ENCODE peak calls at places on chromosomes 6 and 20, in seven cellular contexts. S is cardiac fibroblast; I is AG10803; J is naive thymus-derived CD4-positive, alpha-beta T cell; U is HCT116; M is neuronal stem cell; A is fibroblast of the aortic adventitia. T is an unnamed sample.

GRCh38 chr6:88964509-88964908 is 1.1 kb upstream of the RNGTT start:
- DNase-seq in J (no peak), M (no peak), A (no peak), U (no peak), S (no peak), I (no peak), T (no peak)

GRCh38 chr6:4670295-4670694 is 105.9 kb upstream of the CDYL start:
- DNase-seq in M (no peak), A (no peak), U (no peak), I (no peak), S (no peak), J (no peak), T (no peak)

GRCh38 chr6:142297996-142298753 is 3.6 kb upstream of the ADGRG6 start:
- DNase-seq in S (peak), A (peak), M (no peak), U (no peak), J (no peak), I (peak), T (peak)

GRCh38 chr6:132961122-132961521 is 146.8 kb downstream of the RPS12 start:
- DNase-seq in A (peak), S (peak), M (no peak), U (no peak), J (no peak), I (peak), T (peak)

GRCh38 chr6:32244946-32245398 is 21.1 kb upstream of the NOTCH4 start:
- DNase-seq in U (peak), A (peak), S (peak), I (peak), M (peak), J (peak), T (peak)

GRCh38 chr6:28985396-28986164 is 19.5 kb downstream of the ZNF311 start:
- DNase-seq in S (peak), J (no peak), A (peak), M (peak), I (peak), U (peak), T (peak)

GRCh38 chr6:12866422-12867029 is 150.0 kb downstream of the PHACTR1 start:
- DNase-seq in M (no peak), A (no peak), J (no peak), U (no peak), S (no peak), I (no peak), T (no peak)

GRCh38 chr6:112502348-112503130 is 155.4 kb downstream of the RFPL4B start:
- DNase-seq in U (no peak), M (no peak), I (peak), S (peak), A (peak), J (no peak), T (no peak)

GRCh38 chr20:42652261-42652660 is 537.4 kb downstream of the PTPRT start:
- DNase-seq in J (no peak), U (no peak), A (no peak), I (peak), M (no peak), S (no peak), T (no peak)

GRCh38 chr6:92559002-92559401 is 860.4 kb downstream of the EPHA7 start:
- DNase-seq in U (no peak), A (no peak), J (no peak), I (peak), S (no peak), M (no peak), T (no peak)

GRCh38 chr6:53484409-53485280 is 60.3 kb downstream of the GCLC start:
- DNase-seq in U (peak), S (peak), J (peak), M (peak), I (peak), A (peak), T (no peak)

GRCh38 chr6:44253307-44254101 is 3.8 kb downstream of the SLC35B2 start:
- DNase-seq in U (no peak), I (no peak), A (no peak), M (no peak), J (no peak), S (peak), T (peak)

GRCh38 chr20:23445596-23446217 is 6.2 kb downstream of the CSTL1 start:
- DNase-seq in A (peak), S (peak), I (peak), J (no peak), U (peak), M (no peak), T (no peak)

GRCh38 chr6:18226451-18226850 is 37.9 kb downstream of the DEK start:
- DNase-seq in A (peak), I (peak), J (no peak), U (no peak), M (no peak), S (peak), T (no peak)

GRCh38 chr6:41574002-41574401 is 27.8 kb downstream of the FOXP4 start:
- DNase-seq in S (no peak), I (no peak), M (no peak), A (no peak), J (no peak), U (no peak), T (no peak)

GRCh38 chr6:114100421-114100820 is 129.5 kb upstream of the HDAC2 start:
- DNase-seq in A (no peak), I (peak), M (no peak), S (peak), U (no peak), J (no peak), T (no peak)

GRCh38 chr6:146997062-146997461 is 207.2 kb upstream of the STXBP5 start:
- DNase-seq in S (peak), M (no peak), J (no peak), U (no peak), I (peak), A (peak), T (peak)

GRCh38 chr6:29887330-29887818 is 55.0 kb upstream of the HLA-A start:
- DNase-seq in J (peak), I (peak), U (peak), A (peak), S (peak), M (peak), T (peak)

GRCh38 chr20:45037635-45038034 is 63.3 kb downstream of the KCNS1 start:
- DNase-seq in J (no peak), S (no peak), U (no peak), A (no peak), M (no peak), I (no peak), T (no peak)

GRCh38 chr6:30814137-30815084 is 69.9 kb upstream of the DDR1 start:
- DNase-seq in A (peak), S (peak), U (peak), I (peak), M (no peak), J (no peak), T (peak)

GRCh38 chr20:9515761-9516657 is 1.6 kb downstream of the LAMP5 start:
- DNase-seq in A (peak), M (no peak), I (peak), U (peak), J (no peak), S (no peak), T (no peak)

GRCh38 chr6:105911106-105911629 is 175.0 kb upstream of the PRDM1 start:
- DNase-seq in A (peak), J (no peak), M (no peak), U (no peak), S (no peak), I (no peak), T (peak)

GRCh38 chr6:3748208-3748701 is 3.3 kb downstream of the PXDC1 start:
- DNase-seq in S (peak), J (no peak), A (peak), I (peak), U (peak), M (peak), T (peak)

GRCh38 chr6:85449388-85449817 is 480 bp upstream of the NT5E start:
- DNase-seq in J (no peak), M (peak), I (peak), A (peak), S (peak), U (no peak), T (peak)

GRCh38 chr20:9040874-9041524 is 27.9 kb upstream of the PLCB4 start:
- DNase-seq in M (no peak), I (peak), U (no peak), S (peak), A (peak), J (no peak), T (peak)

GRCh38 chr6:134529921-134530320 is 212.0 kb upstream of the SGK1 start:
- DNase-seq in M (no peak), S (peak), U (no peak), J (no peak), A (no peak), I (peak), T (no peak)

GRCh38 chr6:113291751-113292445 is 565.2 kb upstream of the MARCKS start:
- DNase-seq in M (no peak), A (peak), S (no peak), J (no peak), I (peak), U (no peak), T (peak)

GRCh38 chr6:137399949-137400443 is 94.2 kb downstream of the OLIG3 start:
- DNase-seq in U (no peak), M (no peak), S (no peak), J (no peak), I (no peak), A (no peak), T (no peak)

GRCh38 chr6:126842769-126843168 is 275.7 kb upstream of the RSPO3 start:
- DNase-seq in S (no peak), M (no peak), J (no peak), U (no peak), I (no peak), A (no peak), T (no peak)

GRCh38 chr6:170231496-170232185 is 59.2 kb downstream of the DLL1 start:
- DNase-seq in S (no peak), M (no peak), A (peak), J (no peak), U (no peak), I (peak), T (no peak)

GRCh38 chr6:41429506-41430504 is 94.4 kb downstream of the NCR2 start:
- DNase-seq in U (no peak), I (no peak), M (no peak), J (no peak), S (no peak), A (no peak), T (no peak)

GRCh38 chr6:142827356-142827755 is 117.6 kb downstream of the HIVEP2 start:
- DNase-seq in A (no peak), J (no peak), U (no peak), I (no peak), S (no peak), M (no peak), T (no peak)

GRCh38 chr6:137297887-137298286 is 78.7 kb upstream of the IFNGR1 start:
- DNase-seq in S (peak), I (no peak), M (no peak), A (no peak), J (no peak), U (no peak), T (no peak)

GRCh38 chr6:11616200-11616611 is 78.7 kb downstream of the TMEM170B start:
- DNase-seq in A (peak), J (no peak), I (peak), U (no peak), M (no peak), S (peak), T (peak)

GRCh38 chr6:99187429-99187828 is 162.0 kb downstream of the FAXC start:
- DNase-seq in U (no peak), J (no peak), M (no peak), I (no peak), A (no peak), S (no peak), T (no peak)

GRCh38 chr20:16106191-16106849 is 466.9 kb downstream of the KIF16B start:
- DNase-seq in M (no peak), J (no peak), I (no peak), U (no peak), S (no peak), A (no peak), T (peak)

DNA sequence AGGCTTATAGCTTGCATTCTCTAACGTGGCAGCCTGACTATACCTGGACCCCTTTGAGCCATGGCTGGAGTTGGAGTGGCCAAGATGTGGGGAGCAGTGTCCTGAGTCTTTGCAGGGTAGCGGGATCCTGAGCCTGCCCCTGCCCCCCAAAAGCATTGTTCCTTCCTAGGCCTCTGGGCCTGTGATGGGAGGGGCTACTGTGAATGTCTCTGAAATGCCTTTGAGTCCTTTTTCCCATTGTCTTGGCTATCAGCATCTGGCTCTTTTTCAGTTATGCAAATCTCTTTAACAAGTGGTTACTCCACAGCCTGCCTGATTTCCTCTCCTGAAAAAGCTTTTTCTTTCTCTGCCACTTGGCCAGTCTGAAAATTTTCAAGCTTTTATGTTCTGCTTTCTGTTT is 17.0 kb upstream of the PRL start:
- DNase-seq in I (no peak), S (no peak), M (no peak), A (peak), U (no peak), J (no peak), T (no peak)
- H3K4me3 ChIP-seq in I (no peak), S (no peak), M (no peak), A (no peak), U (no peak), J (no peak), T (no peak)

GRCh38 chr6:79812195-79812594 is 135.2 kb downstream of the ELOVL4 start:
- DNase-seq in U (no peak), J (no peak), I (no peak), A (no peak), S (no peak), M (no peak), T (no peak)
- H3K4me3 ChIP-seq in U (no peak), J (no peak), I (no peak), A (no peak), S (no peak), M (no peak), T (no peak)

GRCh38 chr6:5998741-5999687 is 7.7 kb downstream of the NRN1 start:
- DNase-seq in S (no peak), A (no peak), J (peak), M (no peak), U (no peak), I (peak), T (peak)
- H3K4me3 ChIP-seq in S (no peak), A (no peak), J (no peak), M (no peak), U (no peak), I (peak), T (peak)

DNA sequence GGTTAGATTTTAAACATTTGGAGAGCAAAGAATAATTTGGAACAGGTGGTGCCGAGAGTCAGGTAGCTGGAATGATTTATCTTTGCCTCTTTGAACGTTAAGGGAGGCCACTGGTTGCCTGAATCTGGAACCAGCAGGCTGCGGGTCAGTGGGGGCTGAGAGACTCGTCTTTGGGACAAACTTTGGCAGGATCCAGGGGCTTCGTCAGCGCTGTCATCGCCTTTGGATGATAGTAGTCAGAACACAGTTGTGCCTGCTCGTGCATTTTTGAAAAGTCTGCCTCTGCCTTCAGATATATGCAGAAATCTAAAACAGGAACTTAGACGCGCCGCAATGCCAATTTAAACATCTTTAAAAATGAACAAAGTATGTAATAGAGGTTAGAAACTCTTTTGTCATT is 5.0 kb downstream of the EYA2 start:
- DNase-seq in S (no peak), M (no peak), J (no peak), A (no peak), U (no peak), I (no peak), T (peak)
- H3K4me3 ChIP-seq in S (no peak), M (no peak), J (no peak), A (no peak), U (no peak), I (no peak), T (peak)

GRCh38 chr20:62928246-62928939 is 2.1 kb upstream of the DIDO1 start:
- DNase-seq in S (no peak), I (peak), U (no peak), A (no peak), J (no peak), M (no peak), T (no peak)
- H3K4me3 ChIP-seq in S (peak), I (peak), U (no peak), A (peak), J (peak), M (no peak), T (no peak)

GRCh38 chr6:26556263-26557070 is 18.3 kb downstream of the HMGN4 start:
- DNase-seq in I (peak), M (peak), J (no peak), U (peak), S (peak), A (peak), T (peak)
- H3K4me3 ChIP-seq in I (peak), M (peak), J (no peak), U (no peak), S (no peak), A (no peak), T (peak)

DNA sequence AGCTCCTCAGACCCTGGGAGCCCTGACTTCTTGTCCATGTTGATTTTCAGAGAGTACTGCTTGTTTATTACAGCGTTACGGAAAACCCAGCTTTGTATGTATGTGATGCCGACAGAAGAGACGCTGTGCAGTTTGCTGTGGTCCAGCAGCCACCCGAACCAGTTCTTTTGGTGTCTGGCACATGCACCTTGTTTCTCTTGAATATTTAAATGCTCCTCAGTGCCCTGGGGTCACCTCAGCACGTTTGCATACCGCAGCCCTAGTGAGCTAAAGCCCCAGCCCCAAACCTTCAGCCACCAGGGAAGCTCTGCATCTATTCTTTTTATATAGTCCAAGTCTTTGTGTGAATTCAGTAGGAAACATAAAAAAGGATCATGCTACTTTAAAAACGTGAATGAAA is 39.9 kb downstream of the AFDN start:
- DNase-seq in S (no peak), M (no peak), I (no peak), U (no peak), J (no peak), A (no peak), T (no peak)
- H3K4me3 ChIP-seq in S (no peak), M (no peak), I (no peak), U (no peak), J (no peak), A (no peak), T (no peak)

GRCh38 chr6:116512709-116513108 is 1.3 kb downstream of the CALHM5 start:
- DNase-seq in A (no peak), U (no peak), S (no peak), J (no peak), M (no peak), I (no peak), T (no peak)

GRCh38 chr6:116514103-116514502 is 2.7 kb downstream of the CALHM5 start:
- DNase-seq in J (no peak), I (no peak), U (no peak), M (no peak), S (no peak), A (no peak), T (no peak)

GRCh38 chr6:116513224-116513875 is 1.9 kb downstream of the CALHM5 start:
- DNase-seq in I (no peak), S (no peak), J (no peak), A (no peak), U (no peak), M (no peak), T (no peak)

GRCh38 chr6:116511424-116512131 is at the start of gene CALHM5:
- DNase-seq in S (peak), A (peak), I (peak), M (no peak), U (peak), J (no peak), T (peak)

GRCh38 chr6:116512155-116512559 is 718 bp downstream of the CALHM5 start:
- DNase-seq in A (no peak), I (no peak), M (no peak), U (no peak), S (no peak), J (no peak), T (no peak)
- H3K4me3 ChIP-seq in A (peak), I (peak), M (peak), U (no peak), S (peak), J (no peak), T (peak)